ENCODE peak calls at places on chromosomes 7 and 10, in nine cellular contexts. M is MM.1S; S is left ventricle myocardium inferior; J is A673; W is tibial nerve; O is OCI-LY7; L is tibial artery; U is A549; V is effector memory CD4-positive, alpha-beta T cell. H is an unnamed sample.

GRCh38 chr10:6260843-6261242 is 58.1 kb downstream of the PFKFB3 start:
- DNase-seq in M (no peak), S (no peak), J (no peak), W (no peak), O (no peak), L (no peak), U (no peak), V (no peak), H (no peak)

GRCh38 chr7:74025745-74026144 is 2.2 kb upstream of the ELN start:
- DNase-seq in M (no peak), S (no peak), J (no peak), W (no peak), O (no peak), L (no peak), U (no peak), V (no peak), H (no peak)

GRCh38 chr10:75483188-75483587 is 51.8 kb downstream of the LRMDA start:
- DNase-seq in M (no peak), S (no peak), J (no peak), W (no peak), O (no peak), L (no peak), U (no peak), V (no peak), H (no peak)

GRCh38 chr10:63917363-63917762 is 396.2 kb downstream of the REEP3 start:
- DNase-seq in M (no peak), S (no peak), J (peak; percentile 4), W (no peak), O (no peak), L (no peak), U (no peak), V (no peak), H (no peak)

GRCh38 chr7:131106681-131107342 is 220.9 kb upstream of the MKLN1 start:
- DNase-seq in M (peak; percentile 68), S (peak; percentile 42), J (peak; percentile 56), W (peak; percentile 33), O (peak; percentile 42), L (peak; percentile 81), U (peak; percentile 60), V (peak; percentile 58), H (peak; percentile 49)

GRCh38 chr7:115888981-115889668 is 141.4 kb downstream of the TFEC start:
- DNase-seq in M (no peak), S (no peak), J (no peak), W (no peak), O (no peak), L (no peak), U (no peak), V (no peak), H (no peak)

GRCh38 chr7:159104188-159105030 is 40.3 kb downstream of the VIPR2 start:
- DNase-seq in M (no peak), S (peak; percentile 78), J (no peak), W (no peak), O (no peak), L (peak; percentile 80), U (no peak), V (no peak), H (no peak)

GRCh38 chr10:26215923-26216576 is 524 bp upstream of the GAD2 start:
- DNase-seq in M (no peak), S (no peak), J (peak; percentile 72), W (no peak), O (no peak), L (no peak), U (no peak), V (no peak), H (no peak)

GRCh38 chr10:60535427-60535826 is 145.8 kb upstream of the ANK3 start:
- DNase-seq in M (no peak), S (no peak), J (no peak), W (no peak), O (no peak), L (no peak), U (no peak), V (no peak), H (no peak)

GRCh38 chr7:132614428-132615076 is 38.3 kb upstream of the PLXNA4 start:
- DNase-seq in M (no peak), S (peak; percentile 46), J (peak; percentile 19), W (no peak), O (no peak), L (no peak), U (no peak), V (no peak), H (no peak)

GRCh38 chr10:85967594-85967993 is 399.0 kb downstream of the GRID1 start:
- DNase-seq in M (no peak), S (no peak), J (no peak), W (no peak), O (no peak), L (no peak), U (peak; percentile 7), V (no peak), H (no peak)

GRCh38 chr10:49738616-49739360 is 23.3 kb downstream of the OGDHL start:
- DNase-seq in M (no peak), S (no peak), J (no peak), W (no peak), O (no peak), L (no peak), U (no peak), V (no peak), H (no peak)

GRCh38 chr10:3525832-3526449 is 259.1 kb downstream of the KLF6 start:
- DNase-seq in M (no peak), S (peak; percentile 28), J (peak; percentile 76), W (peak; percentile 44), O (no peak), L (peak; percentile 78), U (peak; percentile 86), V (no peak), H (peak; percentile 10)

GRCh38 chr7:81244213-81244612 is 325.4 kb upstream of the SEMA3C start:
- DNase-seq in M (no peak), S (no peak), J (peak; percentile 68), W (no peak), O (no peak), L (no peak), U (peak; percentile 61), V (no peak), H (peak; percentile 40)

GRCh38 chr10:1109795-1110673 is 53.8 kb downstream of the WDR37 start:
- DNase-seq in M (peak; percentile 9), S (peak; percentile 42), J (peak; percentile 94), W (no peak), O (peak; percentile 27), L (no peak), U (peak; percentile 81), V (peak; percentile 63), H (peak; percentile 30)

GRCh38 chr7:56097700-56098099 is 4.9 kb upstream of the PHKG1 start:
- DNase-seq in M (peak; percentile 71), S (no peak), J (no peak), W (peak; percentile 43), O (no peak), L (no peak), U (no peak), V (no peak), H (no peak)

GRCh38 chr7:98248156-98248555 is 3.9 kb downstream of the TECPR1 start:
- DNase-seq in M (no peak), S (no peak), J (no peak), W (no peak), O (no peak), L (no peak), U (no peak), V (no peak), H (no peak)
- H3K4me1 ChIP-seq in M (peaks cover 8% of the 10 kb centered on the region), S (peaks cover 81% of the 10 kb centered on the region), J (peaks cover 4% of the 10 kb centered on the region), W (peaks cover 17% of the 10 kb centered on the region), O (peaks cover 32% of the 10 kb centered on the region), L (no peaks in the 10 kb centered on the region), U (peaks cover 13% of the 10 kb centered on the region), V (peaks cover 36% of the 10 kb centered on the region), H (peaks cover 12% of the 10 kb centered on the region)

GRCh38 chr10:72274213-72274729 is 547 bp downstream of the DDIT4 start:
- DNase-seq in M (no peak), S (no peak), J (no peak), W (no peak), O (no peak), L (no peak), U (no peak), V (no peak), H (no peak)

GRCh38 chr10:72273410-72274212 is at the start of gene DDIT4:
- DNase-seq in M (peak; percentile 99), S (peak; percentile 100), J (peak; percentile 99), W (peak; percentile 99), O (peak; percentile 99), L (peak; percentile 100), U (peak; percentile 99), V (peak; percentile 96), H (peak; percentile 99)

GRCh38 chr10:72274730-72275350 is 1.1 kb downstream of the DDIT4 start:
- DNase-seq in M (peak; percentile 36), S (peak; percentile 72), J (no peak), W (peak; percentile 72), O (peak; percentile 73), L (peak; percentile 91), U (peak; percentile 80), V (peak; percentile 60), H (peak; percentile 74)

GRCh38 chr10:72270607-72271281 is 3.0 kb upstream of the DDIT4 start:
- DNase-seq in M (no peak), S (no peak), J (no peak), W (no peak), O (no peak), L (no peak), U (no peak), V (no peak), H (no peak)

GRCh38 chr10:72272689-72273409 is 875 bp upstream of the DDIT4 start:
- DNase-seq in M (peak; percentile 58), S (peak; percentile 92), J (peak; percentile 87), W (peak; percentile 84), O (peak; percentile 86), L (peak; percentile 98), U (peak; percentile 95), V (no peak), H (peak; percentile 96)
- H3K4me3 ChIP-seq in M (peak overlapping the region; percentile 81), S (peak overlapping the region; percentile 84), J (peak overlapping the region; percentile 86), W (peak overlapping the region; percentile 92), O (peak overlapping the region; percentile 77), L (peak overlapping the region; percentile 99), U (peak overlapping the region; percentile 67), V (peak overlapping the region; percentile 93), H (peak overlapping the region; percentile 78)

DNA sequence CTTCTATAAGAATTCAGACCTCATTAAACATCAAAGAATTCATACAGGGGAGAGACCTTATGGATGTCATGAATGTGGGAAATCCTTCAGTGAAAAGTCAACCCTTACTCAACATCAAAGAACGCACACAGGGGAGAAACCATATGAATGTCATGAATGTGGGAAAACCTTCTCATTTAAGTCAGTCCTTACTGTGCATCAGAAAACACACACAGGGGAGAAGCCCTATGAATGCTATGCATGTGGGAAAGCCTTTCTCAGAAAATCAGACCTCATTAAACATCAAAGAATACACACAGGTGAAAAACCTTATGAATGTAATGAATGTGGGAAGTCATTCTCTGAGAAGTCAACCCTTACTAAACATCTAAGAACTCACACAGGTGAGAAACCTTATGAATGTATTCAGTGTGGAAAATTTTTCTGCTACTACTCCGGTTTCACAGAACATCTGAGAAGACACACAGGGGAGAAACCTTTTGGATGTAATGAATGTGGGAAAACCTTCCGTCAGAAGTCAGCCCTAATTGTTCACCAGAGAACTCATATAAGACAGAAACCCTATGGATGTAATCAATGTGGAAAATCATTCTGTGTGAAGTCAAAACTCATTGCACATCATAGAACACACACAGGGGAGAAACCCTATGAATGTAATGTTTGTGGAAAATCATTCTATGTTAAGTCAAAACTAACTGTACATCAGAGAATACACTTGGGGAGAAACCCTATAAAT is 24.1 kb downstream of the ZNF37A start:
- DNase-seq in M (no peak), S (no peak), J (no peak), W (no peak), O (no peak), L (no peak), U (peak; percentile 64), V (no peak), H (peak; percentile 16)
- H3K9me3 ChIP-seq in M (peaks cover 3% of the 10 kb centered on the region), S (peaks cover 100% of the 10 kb centered on the region), J (peaks cover 98% of the 10 kb centered on the region), W (peaks cover 100% of the 10 kb centered on the region), O (peaks cover 47% of the 10 kb centered on the region), L (peaks cover 31% of the 10 kb centered on the region), U (peaks cover 99% of the 10 kb centered on the region), V (peaks cover 83% of the 10 kb centered on the region), H (peaks cover 31% of the 10 kb centered on the region)

GRCh38 chr7:150344299-150344698 is 2.9 kb upstream of the RARRES2 start:
- DNase-seq in M (no peak), S (no peak), J (no peak), W (no peak), O (no peak), L (no peak), U (no peak), V (no peak), H (no peak)
- H3K4me1 ChIP-seq in M (no peaks in the 10 kb centered on the region), S (peaks cover 28% of the 10 kb centered on the region), J (no peaks in the 10 kb centered on the region), W (peaks cover 15% of the 10 kb centered on the region), O (no peaks in the 10 kb centered on the region), L (no peaks in the 10 kb centered on the region), U (no peaks in the 10 kb centered on the region), V (no peaks in the 10 kb centered on the region), H (peaks cover 9% of the 10 kb centered on the region)